ENCODE peak calls at places on chromosomes 13 and 19, in seven cellular contexts. X is stimulated activated CD4-positive, alpha-beta T cell treated with anti-CD3 and anti-CD28 coated beads, Interleukin-1b, Interleukin-23, amount 100 ng/mL, for 4 hours; Q is left kidney; R is fibroblast of mammary gland; N is ELR; M is left ventricle myocardium inferior; H is aorta. Y is an unnamed sample.

GRCh38 chr13:100533588-100534041 is 55.0 kb downstream of the GGACT start:
- DNase-seq in X (no peak), Q (no peak), R (no peak), M (no peak), H (no peak), N (no peak), Y (no peak)

GRCh38 chr19:48900477-48901452 is 653 bp downstream of the NUCB1 start:
- DNase-seq in R (peak; percentile 60), H (no peak), N (peak; percentile 43), Q (peak; percentile 46), M (no peak), X (no peak), Y (no peak)

GRCh38 chr19:44539236-44539819 is 9.9 kb upstream of the CEACAM20 start:
- DNase-seq in R (peak; percentile 56), X (no peak), N (peak; percentile 27), Q (no peak), H (no peak), M (no peak), Y (no peak)

GRCh38 chr13:111049791-111050538 is 65.1 kb upstream of the ARHGEF7 start:
- DNase-seq in Q (peak; percentile 30), H (peak; percentile 77), X (no peak), N (peak; percentile 41), R (peak; percentile 34), M (no peak), Y (no peak)

GRCh38 chr19:11377756-11378155 is 3.3 kb downstream of the SWSAP1 start:
- DNase-seq in R (peak; percentile 65), M (no peak), N (peak; percentile 75), X (no peak), H (no peak), Q (no peak), Y (no peak)

GRCh38 chr13:29791997-29792775 is 58.2 kb downstream of the UBL3 start:
- DNase-seq in N (no peak), R (no peak), H (no peak), X (no peak), Q (no peak), M (no peak), Y (no peak)

GRCh38 chr19:40691421-40692211 is 1.2 kb upstream of the NUMBL start:
- DNase-seq in H (no peak), X (no peak), Q (no peak), M (no peak), R (peak; percentile 36), N (no peak), Y (peak; percentile 42)

GRCh38 chr13:107211073-107211472 is 643.1 kb upstream of the ARGLU1 start:
- DNase-seq in R (peak; percentile 82), N (peak; percentile 66), H (peak; percentile 85), M (peak; percentile 58), Q (peak; percentile 93), X (peak; percentile 4), Y (peak; percentile 72)

GRCh38 chr19:36973021-36973843 is 57.1 kb downstream of the ZNF568 start:
- DNase-seq in X (peak; percentile 56), N (peak; percentile 51), H (peak; percentile 96), Q (peak; percentile 98), R (peak; percentile 72), M (peak; percentile 87), Y (peak; percentile 91)

GRCh38 chr19:53808710-53809125 is 15.4 kb downstream of the NLRP12 start:
- DNase-seq in X (no peak), N (peak; percentile 66), H (no peak), Q (peak; percentile 68), M (no peak), R (peak; percentile 62), Y (no peak)

GRCh38 chr19:4851551-4852290 is 15.7 kb downstream of the PLIN3 start:
- DNase-seq in X (peak; percentile 82), M (peak; percentile 74), R (peak; percentile 57), H (peak; percentile 93), Q (peak; percentile 96), N (peak; percentile 67), Y (peak; percentile 88)

GRCh38 chr13:59320021-59320420 is 843.7 kb downstream of the DIAPH3 start:
- DNase-seq in R (no peak), N (no peak), Q (no peak), M (no peak), X (no peak), H (no peak), Y (no peak)

GRCh38 chr13:73225983-73226382 is 167.2 kb downstream of the KLF5 start:
- DNase-seq in R (peak; percentile 13), N (no peak), M (no peak), H (no peak), X (no peak), Q (no peak), Y (no peak)

GRCh38 chr13:39016789-39017188 is 21.1 kb downstream of the PROSER1 start:
- DNase-seq in Q (peak; percentile 45), N (peak; percentile 40), X (no peak), R (peak; percentile 35), H (no peak), M (no peak), Y (no peak)

GRCh38 chr13:25633108-25633507 is 261.3 kb downstream of the ATP8A2 start:
- DNase-seq in H (no peak), Q (peak; percentile 18), N (no peak), X (no peak), M (no peak), R (no peak), Y (no peak)

GRCh38 chr19:38952395-38953165 is 21.8 kb downstream of the MRPS12 start:
- DNase-seq in H (no peak), Q (peak; percentile 92), R (no peak), N (peak; percentile 29), X (no peak), M (no peak), Y (no peak)

GRCh38 chr13:28347456-28348371 is 147.2 kb downstream of the FLT1 start:
- DNase-seq in X (no peak), Q (no peak), N (peak; percentile 72), M (no peak), H (no peak), R (peak; percentile 38), Y (no peak)

GRCh38 chr13:49733181-49733951 is 42.1 kb upstream of the EBPL start:
- DNase-seq in N (peak; percentile 3), R (no peak), H (no peak), M (no peak), X (no peak), Q (peak; percentile 2), Y (no peak)

GRCh38 chr13:48567521-48568331 is 34.8 kb upstream of the RCBTB2 start:
- DNase-seq in M (no peak), X (no peak), H (no peak), N (no peak), R (peak; percentile 25), Q (no peak), Y (no peak)

GRCh38 chr19:20422216-20422615 is 143.4 kb downstream of the ZNF737 start:
- DNase-seq in H (no peak), M (no peak), N (no peak), R (no peak), X (no peak), Q (no peak), Y (no peak)

GRCh38 chr13:44573071-44573470 is 3.1 kb downstream of the TSC22D1 start:
- DNase-seq in Q (peak; percentile 62), H (no peak), R (no peak), X (no peak), N (peak; percentile 9), M (no peak), Y (no peak)

GRCh38 chr19:45424191-45425058 is 708 bp upstream of the ERCC1 start:
- DNase-seq in X (no peak), M (peak; percentile 71), H (peak; percentile 94), Q (peak; percentile 66), N (peak; percentile 99), R (peak; percentile 97), Y (peak; percentile 71)

GRCh38 chr19:982567-983170 is 1.5 kb upstream of the WDR18 start:
- DNase-seq in M (peak; percentile 74), N (peak; percentile 67), H (peak; percentile 92), R (peak; percentile 35), X (peak; percentile 64), Q (peak; percentile 87), Y (peak; percentile 87)

GRCh38 chr19:40862785-40863184 is 12.5 kb upstream of the CYP2A6 start:
- DNase-seq in R (peak; percentile 40), N (no peak), X (no peak), Q (no peak), H (no peak), M (no peak), Y (no peak)

GRCh38 chr13:103272770-103273169 is 206.6 kb upstream of the SLC10A2 start:
- DNase-seq in M (no peak), X (no peak), N (no peak), H (no peak), R (peak; percentile 34), Q (no peak), Y (no peak)

Y was measured in left ventricle myocardium superior.